ENCODE peak calls at places on chromosomes 6 and 20, in nine cellular contexts. A, T, P, F, U, S, X, N and O are unnamed samples.

GRCh38 chr20:31704225-31705119 is 18.2 kb downstream of the BCL2L1 start:
- DNase-seq in A (no peak), S (peak), N (no peak), T (no peak), U (no peak), F (no peak), X (no peak), P (no peak), O (peak)

GRCh38 chr6:127182501-127182900 is 64.0 kb downstream of the RSPO3 start:
- DNase-seq in U (no peak), P (no peak), X (no peak), A (no peak), T (no peak), S (no peak), F (no peak), N (no peak), O (no peak)

GRCh38 chr6:13920584-13920983 is 4.2 kb upstream of the RNF182 start:
- DNase-seq in A (no peak), T (no peak), S (no peak), F (no peak), X (no peak), P (no peak), N (no peak), U (no peak), O (no peak)

GRCh38 chr6:167806061-167806700 is 20.5 kb upstream of the AFDN start:
- DNase-seq in P (no peak), S (no peak), U (no peak), X (no peak), N (no peak), F (no peak), A (no peak), T (no peak), O (no peak)

GRCh38 chr6:138004423-138005287 is 102.6 kb downstream of the PERP start:
- DNase-seq in A (no peak), T (no peak), F (no peak), X (peak), N (no peak), U (no peak), S (no peak), P (no peak), O (no peak)

GRCh38 chr20:47278907-47279348 is 77.6 kb downstream of the ZMYND8 start:
- DNase-seq in S (peak), F (no peak), N (no peak), T (no peak), P (no peak), U (no peak), A (no peak), X (no peak), O (no peak)

GRCh38 chr6:112156694-112157093 is 69.3 kb downstream of the FAM229B start:
- DNase-seq in N (no peak), A (no peak), U (no peak), X (no peak), F (no peak), T (no peak), P (no peak), S (no peak), O (no peak)

GRCh38 chr6:170371588-170371987 is 65.0 kb downstream of the FAM120B start:
- DNase-seq in A (no peak), N (peak), U (no peak), T (no peak), S (no peak), P (no peak), F (no peak), X (no peak), O (no peak)

GRCh38 chr20:37351689-37352610 is 6.0 kb downstream of the SRC start:
- DNase-seq in F (no peak), T (no peak), X (no peak), P (no peak), A (no peak), S (no peak), U (peak), N (no peak), O (no peak)

GRCh38 chr6:47476794-47477496 is 644 bp upstream of the CD2AP start:
- DNase-seq in N (no peak), A (no peak), S (no peak), P (no peak), U (no peak), X (no peak), F (no peak), T (no peak), O (no peak)

GRCh38 chr20:36908603-36909002 is 32.7 kb downstream of the TLDC2 start:
- DNase-seq in F (no peak), X (peak), T (no peak), S (no peak), A (no peak), N (no peak), U (no peak), P (no peak), O (no peak)

GRCh38 chr6:1641391-1641790 is 31.7 kb downstream of the FOXC1 start:
- DNase-seq in T (no peak), N (no peak), X (no peak), F (peak), P (no peak), U (no peak), S (peak), A (no peak), O (no peak)

GRCh38 chr6:4788953-4789584 is 12.9 kb downstream of the CDYL start:
- DNase-seq in X (peak), N (no peak), S (no peak), P (no peak), A (no peak), T (peak), U (no peak), F (no peak), O (no peak)

GRCh38 chr20:2751868-2752630 is 48.4 kb downstream of the CPXM1 start:
- DNase-seq in U (peak), F (no peak), S (no peak), N (no peak), P (no peak), A (no peak), T (peak), X (peak), O (no peak)

GRCh38 chr6:21634582-21634981 is 41.0 kb downstream of the SOX4 start:
- DNase-seq in T (no peak), A (no peak), P (no peak), X (no peak), F (no peak), N (no peak), U (no peak), S (peak), O (peak)

GRCh38 chr6:2410982-2411381 is 165.6 kb upstream of the GMDS start:
- DNase-seq in T (no peak), A (no peak), S (no peak), X (no peak), U (no peak), P (no peak), F (no peak), N (no peak), O (no peak)

GRCh38 chr6:10412948-10413849 is 1.7 kb downstream of the TFAP2A start:
- DNase-seq in S (no peak), X (no peak), T (no peak), F (no peak), A (no peak), N (no peak), U (no peak), P (no peak), O (no peak)